ENCODE peak calls at places on chromosomes 13 and 19, in nine cellular contexts. V is adrenal gland, D is GM20000, H is heart right ventricle, M is GM10248, L is fibroblast of lung, X is body of pancreas, A is ascending aorta, Q is AG09319. J is an unnamed sample.
A peak's percentile ranks its signal among the peaks of the same experiment; 100 is the strongest.

GRCh38 chr19:28351761-28352160 is 861.2 kb downstream of the UQCRFS1 start:
- DNase-seq in M (no peak), X (no peak), L (no peak), D (no peak), A (no peak), Q (no peak), V (no peak), H (no peak), J (no peak)

GRCh38 chr19:48495391-48495790 is 16.2 kb downstream of the LMTK3 start:
- DNase-seq in L (no peak), M (no peak), H (no peak), X (no peak), Q (no peak), D (no peak), V (no peak), A (no peak), J (peak; percentile 49)

GRCh38 chr13:47623862-47624261 is 377.2 kb downstream of the SUCLA2 start:
- DNase-seq in D (no peak), X (no peak), L (no peak), M (no peak), A (no peak), Q (no peak), V (no peak), H (no peak), J (no peak)

GRCh38 chr13:38350114-38350617 is 515 bp downstream of the UFM1 start:
- DNase-seq in V (peak; percentile 76), H (peak; percentile 46), M (peak; percentile 36), X (peak; percentile 85), L (peak; percentile 65), A (peak; percentile 32), Q (peak; percentile 19), D (peak; percentile 35), J (peak; percentile 64)

GRCh38 chr13:80168089-80168850 is 172.7 kb downstream of the SPRY2 start:
- DNase-seq in V (no peak), D (no peak), Q (no peak), L (peak; percentile 30), A (no peak), H (no peak), M (no peak), X (no peak), J (peak; percentile 35)

GRCh38 chr19:31875550-31875949 is 469.9 kb upstream of the ZNF507 start:
- DNase-seq in Q (no peak), L (no peak), V (no peak), M (no peak), A (no peak), H (no peak), X (no peak), D (no peak), J (no peak)

GRCh38 chr13:22081430-22081829 is 410.6 kb downstream of the FGF9 start:
- DNase-seq in A (no peak), Q (no peak), H (no peak), D (no peak), X (no peak), V (no peak), M (no peak), L (no peak), J (no peak)

GRCh38 chr19:17340302-17340870 is 3.0 kb downstream of the GTPBP3 start:
- DNase-seq in X (no peak), Q (no peak), A (no peak), L (no peak), D (no peak), M (no peak), H (no peak), V (peak; percentile 93), J (no peak)

GRCh38 chr19:8302357-8302691 is 5.8 kb downstream of the CD320 start:
- DNase-seq in L (no peak), A (no peak), Q (no peak), V (peak; percentile 86), H (peak; percentile 76), M (no peak), D (no peak), X (no peak), J (no peak)

GRCh38 chr13:36445806-36446423 is 13.6 kb downstream of the CCNA1 start:
- DNase-seq in M (no peak), A (no peak), X (no peak), D (no peak), H (no peak), V (no peak), L (no peak), Q (no peak), J (peak; percentile 76)

GRCh38 chr13:21060827-21061076 is 634 bp downstream of the LATS2 start:
- DNase-seq in X (no peak), D (no peak), L (no peak), A (no peak), M (no peak), V (no peak), Q (no peak), H (peak; percentile 66), J (no peak)

GRCh38 chr13:23381877-23382276 is 51.6 kb downstream of the SACS start:
- DNase-seq in Q (no peak), X (no peak), A (no peak), V (no peak), M (no peak), L (no peak), H (no peak), D (no peak), J (no peak)

GRCh38 chr13:79317856-79318255 is 88.2 kb downstream of the RBM26 start:
- DNase-seq in X (no peak), D (no peak), H (no peak), L (no peak), M (no peak), V (no peak), A (no peak), Q (no peak), J (no peak)

GRCh38 chr13:99871249-99871898 is 100.2 kb downstream of the ZIC5 start:
- DNase-seq in D (no peak), M (no peak), Q (no peak), X (no peak), L (no peak), V (no peak), A (no peak), H (no peak), J (no peak)

GRCh38 chr13:21913010-21913409 is 242.1 kb downstream of the FGF9 start:
- DNase-seq in A (no peak), H (no peak), Q (no peak), L (no peak), X (no peak), M (peak; percentile 34), V (no peak), D (peak; percentile 47), J (no peak)

GRCh38 chr13:65660696-65661095 is 1569.4 kb downstream of the PCDH9 start:
- DNase-seq in M (no peak), H (no peak), Q (no peak), A (no peak), L (peak; percentile 42), D (no peak), X (no peak), V (no peak), J (no peak)

GRCh38 chr13:84641491-84641890 is 759.2 kb upstream of the SLITRK1 start:
- DNase-seq in A (no peak), V (no peak), D (no peak), Q (no peak), X (no peak), L (peak; percentile 12), M (no peak), H (no peak), J (peak; percentile 25)

GRCh38 chr19:12346896-12347295 is 13.5 kb upstream of the ZNF563 start:
- DNase-seq in A (no peak), M (no peak), V (no peak), D (no peak), H (no peak), L (no peak), Q (no peak), X (no peak), J (no peak)

GRCh38 chr19:39299404-39299803 is 3.2 kb downstream of the IFNL1 start:
- DNase-seq in X (no peak), A (no peak), L (no peak), M (no peak), Q (no peak), D (no peak), H (no peak), V (no peak), J (no peak)

GRCh38 chr13:44679602-44680001 is 103.5 kb upstream of the TSC22D1 start:
- DNase-seq in A (no peak), L (peak; percentile 38), V (no peak), H (no peak), D (no peak), M (no peak), X (no peak), Q (no peak), J (no peak)

GRCh38 chr19:53915000-53915399 is 5.9 kb downstream of the CACNG7 start:
- DNase-seq in Q (no peak), X (no peak), M (no peak), L (no peak), A (no peak), V (no peak), H (no peak), D (no peak), J (no peak)

GRCh38 chr19:45623984-45624383 is 15.2 kb downstream of the EML2 start:
- DNase-seq in X (no peak), V (no peak), Q (no peak), L (no peak), M (no peak), D (no peak), H (no peak), A (no peak), J (no peak)

GRCh38 chr19:44588753-44589112 is 24.6 kb upstream of the IGSF23 start:
- DNase-seq in H (no peak), A (no peak), X (no peak), L (no peak), D (no peak), M (no peak), Q (no peak), V (no peak), J (no peak)
- TF ChIP-seq CTCF in H (no peak), A (no peak), X (no peak), L (no peak), D (no peak), M (no peak), Q (no peak), V (no peak), J (no peak)

GRCh38 chr13:114110091-114110829 is 22.2 kb downstream of the RASA3 start:
- DNase-seq in D (peak; percentile 67), A (no peak), L (no peak), Q (no peak), X (no peak), M (peak; percentile 59), V (no peak), H (no peak), J (no peak)
- TF ChIP-seq CTCF in D (peak; percentile 6), A (no peak), L (no peak), Q (no peak), X (no peak), M (peak; percentile 34), V (no peak), H (peak; percentile 16), J (no peak)

DNA sequence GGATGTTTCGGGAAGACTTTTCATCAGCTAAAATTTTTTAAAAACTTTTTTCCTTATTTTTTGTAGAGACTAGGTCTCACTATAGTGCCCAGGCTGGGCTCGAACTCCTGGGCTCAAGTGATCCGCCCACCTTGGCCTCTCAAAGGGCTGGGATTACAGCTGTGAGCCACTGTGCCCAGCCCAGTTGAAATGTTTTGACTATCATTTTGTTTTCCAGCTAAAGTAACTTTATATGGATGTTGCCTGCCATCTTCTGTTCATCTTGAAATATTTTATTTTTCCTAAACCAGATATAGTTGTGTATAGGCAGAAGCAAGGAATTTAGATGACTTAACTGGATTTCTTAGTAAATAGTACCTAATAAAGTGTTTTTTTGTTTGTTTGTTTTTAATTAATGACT is 7.0 kb downstream of the CAB39L start:
- DNase-seq in D (no peak), A (no peak), Q (peak; percentile 35), X (peak; percentile 43), H (peak; percentile 30), L (peak; percentile 82), V (peak; percentile 74), M (no peak), J (peak; percentile 70)
- TF ChIP-seq CTCF in D (no peak), A (peak; percentile 37), Q (peak; percentile 10), X (no peak), H (peak; percentile 35), L (no peak), V (peak; percentile 68), M (no peak), J (no peak)

GRCh38 chr19:18603255-18603957 is 3.2 kb downstream of the CRLF1 start:
- DNase-seq in Q (no peak), L (no peak), M (no peak), D (peak; percentile 57), X (no peak), A (no peak), V (no peak), H (no peak), J (peak; percentile 25)
- TF ChIP-seq CTCF in Q (peak; percentile 26), L (peak; percentile 12), M (no peak), D (no peak), X (no peak), A (no peak), V (peak; percentile 18), H (no peak), J (peak; percentile 33)